ENCODE peak calls at places on chromosomes 3 and 15, in six cellular contexts. A, Y, P, D, V and G are unnamed samples.

GRCh38 chr3:120659285-120659684 is 22.8 kb downstream of the HGD start:
- DNase-seq in Y (no peak), V (no peak), D (no peak), P (no peak), A (no peak), G (no peak)

GRCh38 chr3:195895078-195895899 is 13.1 kb downstream of the TNK2 start:
- DNase-seq in A (no peak), Y (no peak), V (no peak), P (peak; percentile 41), D (peak; percentile 82), G (peak; percentile 64)

GRCh38 chr3:152193673-152194267 is 75.0 kb upstream of the MBNL1 start:
- DNase-seq in A (no peak), V (no peak), Y (no peak), P (no peak), D (peak; percentile 20), G (no peak)

GRCh38 chr3:17602126-17602525 is 140.3 kb downstream of the TBC1D5 start:
- DNase-seq in A (no peak), V (no peak), D (no peak), P (no peak), Y (peak; percentile 66), G (no peak)

GRCh38 chr3:117526485-117527079 is 817.0 kb downstream of the TUSC7 start:
- DNase-seq in Y (no peak), D (peak; percentile 5), P (no peak), A (no peak), V (no peak), G (peak; percentile 49)

GRCh38 chr3:192845196-192845855 is 72.3 kb downstream of the MB21D2 start:
- DNase-seq in D (no peak), V (no peak), A (no peak), Y (peak; percentile 83), P (no peak), G (no peak)

GRCh38 chr15:74251187-74251811 is 15.2 kb downstream of the CCDC33 start:
- DNase-seq in Y (no peak), D (no peak), P (peak; percentile 30), A (no peak), V (no peak), G (no peak)

GRCh38 chr15:67838789-67839332 is 984 bp downstream of the RNU6-1 start:
- DNase-seq in V (peak; percentile 84), A (no peak), Y (peak; percentile 42), P (peak; percentile 55), D (no peak), G (peak; percentile 62)

GRCh38 chr15:98859149-98859548 is 148.4 kb downstream of the PGPEP1L start:
- DNase-seq in Y (no peak), P (no peak), V (no peak), D (no peak), A (no peak), G (no peak)

GRCh38 chr3:60126905-60127304 is 1077.1 kb upstream of the CFAP20DC start:
- DNase-seq in P (no peak), D (no peak), V (no peak), Y (no peak), A (no peak), G (no peak)

GRCh38 chr15:57922780-57923179 is 142.7 kb downstream of the ALDH1A2 start:
- DNase-seq in V (no peak), Y (no peak), D (no peak), A (no peak), P (no peak), G (peak; percentile 10)

GRCh38 chr3:171658801-171659200 is 151.5 kb downstream of the PLD1 start:
- DNase-seq in A (no peak), V (no peak), D (no peak), P (no peak), Y (peak; percentile 48), G (no peak)

GRCh38 chr3:103810167-103810566 is 1375.4 kb downstream of the ZPLD1 start:
- DNase-seq in D (no peak), P (no peak), V (no peak), Y (no peak), A (no peak), G (no peak)

GRCh38 chr3:30658328-30659052 is 52.1 kb downstream of the TGFBR2 start:
- DNase-seq in P (no peak), Y (peak; percentile 92), D (no peak), V (no peak), A (no peak), G (no peak)

GRCh38 chr3:78818161-78818985 is 949.4 kb downstream of the ROBO1 start:
- DNase-seq in V (no peak), Y (no peak), P (no peak), A (no peak), D (no peak), G (no peak)

GRCh38 chr3:197736010-197736490 is 654 bp downstream of the RUBCN start:
- DNase-seq in P (no peak), A (no peak), Y (no peak), V (peak; percentile 40), D (peak; percentile 63), G (peak; percentile 13)

GRCh38 chr15:48363474-48363873 is 32.2 kb downstream of the DUT start:
- DNase-seq in D (no peak), Y (no peak), A (no peak), P (no peak), V (no peak), G (no peak)

GRCh38 chr3:193827831-193828230 is 234.8 kb downstream of the OPA1 start:
- DNase-seq in V (no peak), A (no peak), Y (no peak), P (no peak), D (no peak), G (no peak)

GRCh38 chr15:45199136-45199810 is 11.5 kb upstream of the SHF start:
- DNase-seq in P (no peak), A (no peak), D (no peak), V (peak; percentile 40), Y (peak; percentile 17), G (no peak)

GRCh38 chr3:47324278-47324865 is 41.6 kb downstream of the KLHL18 start:
- DNase-seq in A (peak; percentile 59), V (peak; percentile 60), P (no peak), D (peak; percentile 71), Y (peak; percentile 72), G (peak; percentile 72)

GRCh38 chr15:80418892-80419537 is 14.8 kb downstream of the ARNT2 start:
- DNase-seq in V (no peak), Y (peak; percentile 53), P (no peak), A (no peak), D (peak; percentile 34), G (peak; percentile 33)

GRCh38 chr15:70802629-70803028 is 39.3 kb upstream of the UACA start:
- DNase-seq in Y (peak; percentile 90), P (no peak), A (no peak), V (no peak), D (no peak), G (no peak)

GRCh38 chr3:26106119-26106690 is 316.3 kb downstream of the OXSM start:
- DNase-seq in Y (no peak), D (no peak), A (no peak), V (no peak), P (no peak), G (no peak)

GRCh38 chr3:4797201-4797600 is 182.0 kb upstream of the BHLHE40 start:
- DNase-seq in P (no peak), Y (no peak), V (no peak), D (no peak), A (no peak), G (no peak)

GRCh38 chr3:142237891-142238290 is 12.5 kb upstream of the GK5 start:
- DNase-seq in P (no peak), A (no peak), V (no peak), Y (no peak), D (no peak), G (no peak)

GRCh38 chr3:194632983-194633348 is 253 bp downstream of the TMEM44 start:
- DNase-seq in A (no peak), P (no peak), D (no peak), Y (peak; percentile 40), V (no peak), G (no peak)

GRCh38 chr15:81942157-81942556 is 103.7 kb downstream of the MEX3B start:
- DNase-seq in D (no peak), P (no peak), A (no peak), V (no peak), Y (no peak), G (no peak)

GRCh38 chr15:66253643-66254363 is at the start of gene MEGF11:
- DNase-seq in P (no peak), A (no peak), Y (peak; percentile 56), V (peak; percentile 78), D (no peak), G (peak; percentile 38)

GRCh38 chr3:124768812-124769211 is 38.6 kb downstream of the UMPS start:
- DNase-seq in P (no peak), V (no peak), D (peak; percentile 74), A (no peak), Y (no peak), G (peak; percentile 42)

GRCh38 chr3:156735471-156735870 is 61.1 kb downstream of the TIPARP start:
- DNase-seq in D (no peak), A (no peak), V (no peak), Y (no peak), P (no peak), G (no peak)

GRCh38 chr15:49370782-49371181 is 52.3 kb upstream of the FGF7 start:
- DNase-seq in Y (peak; percentile 8), P (no peak), V (no peak), D (no peak), A (no peak), G (no peak)

GRCh38 chr3:13866406-13866965 is 13.4 kb downstream of the WNT7A start:
- DNase-seq in V (no peak), D (no peak), P (no peak), A (no peak), Y (no peak), G (no peak)

GRCh38 chr3:193774916-193775285 is 181.9 kb downstream of the OPA1 start:
- DNase-seq in D (no peak), A (no peak), P (no peak), V (no peak), Y (no peak), G (no peak)

GRCh38 chr3:23761440-23761896 is 44.3 kb upstream of the UBE2E1 start:
- DNase-seq in A (no peak), P (no peak), V (peak; percentile 66), Y (peak; percentile 27), D (peak; percentile 47), G (peak; percentile 31)
- TF ChIP-seq CTCF in A (peak; percentile 71), P (no peak), V (peak; percentile 55), Y (peak; percentile 52), D (peak; percentile 43), G (peak; percentile 24)

GRCh38 chr3:150840733-150841515 is 64.3 kb downstream of the MINDY4B start:
- DNase-seq in D (no peak), P (no peak), V (peak; percentile 39), Y (no peak), A (no peak), G (no peak)
- TF ChIP-seq CTCF in D (peak; percentile 13), P (no peak), V (peak; percentile 22), Y (no peak), A (no peak), G (no peak)

DNA sequence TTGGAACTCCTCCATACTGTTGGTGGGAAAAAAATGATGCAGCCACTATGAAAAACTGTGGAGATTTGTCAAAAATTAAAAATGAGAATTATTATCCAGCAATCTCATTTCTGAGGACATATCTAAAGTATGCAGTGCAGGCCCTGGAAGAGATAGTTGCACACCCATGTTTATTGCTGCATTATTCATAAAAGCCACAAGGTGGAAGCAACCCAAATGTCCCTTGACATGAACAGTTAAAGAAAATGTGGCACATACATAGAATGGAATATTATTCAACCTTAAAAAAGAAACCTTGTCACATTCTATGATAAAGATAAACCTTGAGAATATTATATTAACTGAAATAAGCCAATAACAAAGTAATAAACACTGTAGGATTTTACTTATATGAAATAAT is 80.9 kb upstream of the ARHGEF26 start:
- DNase-seq in V (no peak), Y (no peak), A (peak; percentile 4), P (no peak), D (no peak), G (no peak)
- TF ChIP-seq CTCF in V (peak; percentile 28), Y (peak; percentile 39), A (peak; percentile 41), P (no peak), D (peak; percentile 22), G (peak; percentile 52)

GRCh38 chr15:60829416-60829815 is 350.5 kb upstream of the ICE2 start:
- DNase-seq in Y (no peak), P (no peak), V (no peak), D (no peak), A (no peak), G (no peak)
- TF ChIP-seq CTCF in Y (no peak), P (no peak), V (no peak), D (no peak), A (no peak), G (no peak)